ENCODE peak calls at places on chromosomes 12 and 14, in seven cellular contexts. R, E, I, P, M, W and H are unnamed samples.

GRCh38 chr12:10722502-10722904 is 620 bp downstream of the YBX3 start:
- DNase-seq in R (peak; percentile 70), E (peak; percentile 19), I (peak; percentile 50), P (peak; percentile 65), M (no peak), W (peak; percentile 47), H (peak; percentile 47)

GRCh38 chr14:106200539-106201310 is 674.3 kb downstream of the TMEM121 start:
- DNase-seq in R (no peak), E (no peak), I (peak; percentile 92), P (no peak), M (no peak), W (no peak), H (no peak)

GRCh38 chr14:100334904-100335303 is 11.8 kb downstream of the SLC25A47 start:
- DNase-seq in R (no peak), E (no peak), I (no peak), P (no peak), M (no peak), W (no peak), H (no peak)

GRCh38 chr12:88623777-88624548 is 43.7 kb upstream of the KITLG start:
- DNase-seq in R (no peak), E (no peak), I (no peak), P (no peak), M (no peak), W (peak; percentile 51), H (no peak)

GRCh38 chr14:59870277-59871165 is at the start of gene RTN1:
- DNase-seq in R (peak; percentile 48), E (no peak), I (no peak), P (peak; percentile 29), M (no peak), W (peak; percentile 33), H (peak; percentile 25)

GRCh38 chr14:56331815-56332214 is 213.6 kb downstream of the PELI2 start:
- DNase-seq in R (no peak), E (no peak), I (peak; percentile 66), P (peak; percentile 39), M (no peak), W (peak; percentile 39), H (no peak)

GRCh38 chr12:42936991-42937390 is 347.4 kb upstream of the PRICKLE1 start:
- DNase-seq in R (no peak), E (no peak), I (no peak), P (no peak), M (no peak), W (peak; percentile 71), H (no peak)

GRCh38 chr12:30796891-30797371 is 42.2 kb upstream of the CAPRIN2 start:
- DNase-seq in R (peak; percentile 50), E (no peak), I (no peak), P (peak; percentile 47), M (no peak), W (peak; percentile 40), H (no peak)

GRCh38 chr12:118685983-118686607 is 295.2 kb upstream of the SRRM4 start:
- DNase-seq in R (no peak), E (no peak), I (no peak), P (no peak), M (no peak), W (no peak), H (peak; percentile 31)

GRCh38 chr12:41521872-41522379 is 333.8 kb downstream of the PDZRN4 start:
- DNase-seq in R (peak; percentile 91), E (no peak), I (no peak), P (peak; percentile 87), M (no peak), W (peak; percentile 94), H (no peak)

GRCh38 chr14:75259946-75260545 is 18.6 kb upstream of the FOS start:
- DNase-seq in R (peak; percentile 56), E (no peak), I (no peak), P (no peak), M (no peak), W (no peak), H (no peak)

GRCh38 chr12:91922139-91922538 is 223.5 kb downstream of the BTG1 start:
- DNase-seq in R (peak; percentile 45), E (no peak), I (no peak), P (peak; percentile 5), M (no peak), W (no peak), H (no peak)

GRCh38 chr12:72000969-72001648 is 62.5 kb downstream of the TPH2 start:
- DNase-seq in R (no peak), E (no peak), I (no peak), P (no peak), M (no peak), W (no peak), H (no peak)

GRCh38 chr12:103751600-103751999 is 89.4 kb downstream of the NT5DC3 start:
- DNase-seq in R (no peak), E (no peak), I (no peak), P (peak; percentile 7), M (no peak), W (no peak), H (no peak)

GRCh38 chr14:85566603-85567002 is 36.7 kb downstream of the FLRT2 start:
- DNase-seq in R (peak; percentile 88), E (no peak), I (no peak), P (peak; percentile 92), M (no peak), W (peak; percentile 76), H (no peak)

GRCh38 chr14:102344485-102344884 is 18.2 kb downstream of the CINP start:
- DNase-seq in R (no peak), E (no peak), I (no peak), P (no peak), M (no peak), W (no peak), H (no peak)
- H3K36me3 ChIP-seq in R (peaks cover 69% of the 10 kb centered on the region), E (peaks cover 31% of the 10 kb centered on the region), I (peaks cover 73% of the 10 kb centered on the region), P (peaks cover 50% of the 10 kb centered on the region), M (peaks cover 13% of the 10 kb centered on the region), W (peaks cover 21% of the 10 kb centered on the region), H (peaks cover 16% of the 10 kb centered on the region)

GRCh38 chr12:4274960-4275868 is 1.7 kb downstream of the CCND2 start:
- DNase-seq in R (peak; percentile 65), E (no peak), I (no peak), P (peak; percentile 13), M (no peak), W (no peak), H (peak; percentile 28)
- H3K9ac ChIP-seq in R (peak overlapping the region; percentile 98), E (no peak overlapping the region), I (no peak overlapping the region), P (peak overlapping the region; percentile 81), M (no peak overlapping the region), W (peak overlapping the region; percentile 73), H (peak overlapping the region; percentile 96)

DNA sequence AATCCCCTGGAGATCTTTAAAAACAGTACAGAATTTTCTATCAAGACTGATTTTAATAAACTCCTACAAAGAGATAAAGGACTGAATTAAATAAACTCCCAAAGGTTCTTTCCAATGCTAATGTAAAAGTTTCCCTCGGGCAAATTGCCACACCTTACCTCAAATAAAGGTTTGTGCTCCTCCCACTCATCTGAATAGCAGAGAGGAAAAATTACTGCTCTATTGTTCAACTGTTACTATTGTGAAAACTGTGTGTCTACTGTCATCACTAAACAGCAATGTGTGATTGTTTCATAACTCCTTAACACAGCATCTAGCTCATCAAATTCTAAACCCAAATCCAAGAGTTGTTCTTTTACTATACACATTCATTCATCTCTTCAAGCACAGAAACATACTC is 3.2 kb downstream of the SPTLC2 start:
- DNase-seq in R (no peak), E (no peak), I (no peak), P (no peak), M (no peak), W (peak; percentile 27), H (no peak)
- H3K27ac ChIP-seq in R (no peak overlapping the region), E (no peak overlapping the region), I (no peak overlapping the region), P (no peak overlapping the region), M (no peak overlapping the region), W (no peak overlapping the region), H (peak overlapping the region; percentile 9)

GRCh38 chr14:102947321-102948103 is 25.0 kb downstream of the AMN start:
- DNase-seq in R (no peak), E (no peak), I (no peak), P (no peak), M (no peak), W (no peak), H (no peak)

GRCh38 chr14:102943454-102943853 is 21.0 kb downstream of the AMN start:
- DNase-seq in R (no peak), E (no peak), I (no peak), P (no peak), M (no peak), W (no peak), H (no peak)

GRCh38 chr14:102943979-102944378 is 21.5 kb downstream of the AMN start:
- DNase-seq in R (no peak), E (no peak), I (no peak), P (no peak), M (no peak), W (no peak), H (no peak)

GRCh38 chr14:102944448-102945330 is 22.2 kb downstream of the AMN start:
- DNase-seq in R (no peak), E (no peak), I (no peak), P (no peak), M (no peak), W (no peak), H (no peak)

DNA sequence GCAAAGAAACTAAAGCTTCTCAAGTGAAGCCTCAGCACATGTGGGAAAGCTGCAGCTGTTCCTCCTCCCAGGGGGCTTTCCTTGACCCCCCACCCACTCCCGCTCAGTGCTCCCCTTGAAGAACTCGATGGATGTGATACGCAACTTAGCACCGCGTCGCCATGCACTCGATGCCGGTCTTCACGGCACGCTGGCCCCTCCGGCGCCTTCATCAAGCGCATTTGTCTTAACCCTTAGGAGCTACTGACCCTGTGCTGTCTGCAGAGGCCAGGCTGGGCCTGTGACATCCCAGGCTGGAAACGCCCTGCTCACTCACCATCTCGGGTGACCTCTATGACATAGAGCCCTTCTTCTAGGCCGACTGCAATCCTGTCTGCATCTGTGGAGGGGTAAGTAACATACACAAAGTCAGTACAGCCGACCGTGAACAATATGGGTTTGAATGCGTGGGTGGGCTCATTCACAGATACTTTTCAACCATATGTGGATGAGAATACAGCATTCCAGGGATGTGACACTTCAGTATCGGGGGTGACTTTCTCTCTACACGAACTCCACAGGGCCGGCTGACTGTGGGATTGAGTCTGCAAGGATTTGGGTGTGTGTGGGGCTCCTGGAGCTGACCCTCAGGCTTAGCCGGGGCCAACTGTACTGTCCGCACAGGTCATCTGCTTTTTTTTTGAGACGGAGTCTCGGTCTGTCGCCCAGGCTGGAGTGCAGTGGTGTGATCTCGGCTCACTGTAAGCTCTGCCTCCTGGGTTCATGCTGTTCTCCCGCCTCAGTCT is 23.1 kb downstream of the AMN start:
- DNase-seq in R (no peak), E (no peak), I (no peak), P (peak; percentile 84), M (no peak), W (peak; percentile 45), H (no peak)
- H3K36me3 ChIP-seq in R (peaks cover 91% of the 10 kb centered on the region), E (peaks cover 32% of the 10 kb centered on the region), I (no peaks in the 10 kb centered on the region), P (peaks cover 83% of the 10 kb centered on the region), M (peaks cover 36% of the 10 kb centered on the region), W (peaks cover 52% of the 10 kb centered on the region), H (peaks cover 23% of the 10 kb centered on the region)

DNA sequence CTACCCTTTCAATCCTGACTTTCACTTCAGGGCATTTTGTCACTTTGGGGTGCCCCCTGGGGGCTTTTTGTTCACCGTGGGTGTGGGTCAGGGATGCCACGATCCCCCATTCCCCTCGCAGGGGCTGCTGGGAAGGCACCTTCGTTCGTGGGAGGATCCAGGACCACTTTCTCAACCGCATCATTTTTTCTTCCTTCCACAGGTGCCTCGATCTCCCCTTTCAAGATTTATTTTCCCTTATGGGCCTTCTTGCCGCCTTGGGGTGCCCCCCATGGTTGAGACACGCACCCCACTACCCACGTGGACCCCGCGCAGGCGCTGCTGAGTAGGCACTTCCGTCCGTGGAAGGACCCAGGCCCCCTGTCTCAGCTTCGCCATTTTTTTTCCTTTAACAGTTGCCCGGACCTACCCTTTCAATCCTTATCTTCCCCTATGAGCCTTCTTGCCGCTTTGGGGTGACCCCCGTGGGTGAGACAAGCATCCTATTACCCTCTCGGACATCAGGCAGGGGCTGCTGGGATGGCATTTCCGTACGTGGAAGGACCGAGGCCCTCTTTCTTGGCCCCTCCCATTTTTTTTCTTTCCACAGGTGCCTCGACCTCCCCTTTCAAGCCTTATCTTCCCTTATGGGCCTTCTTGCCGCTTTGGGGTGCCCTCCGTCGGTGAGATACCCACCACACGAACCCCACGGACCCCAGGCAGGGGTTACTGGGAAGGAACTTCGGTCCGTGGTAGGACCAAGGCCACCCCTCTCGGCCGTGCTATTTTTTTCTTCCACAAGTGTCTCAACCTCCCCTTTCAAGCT is 268.1 kb downstream of the ALG10 start:
- DNase-seq in R (no peak), E (no peak), I (no peak), P (no peak), M (no peak), W (no peak), H (no peak)
- H3K9ac ChIP-seq in R (no peak overlapping the region), E (no peak overlapping the region), I (no peak overlapping the region), P (no peak overlapping the region), M (no peak overlapping the region), W (no peak overlapping the region), H (no peak overlapping the region)